ENCODE peak calls at places on chromosomes 2 and 18, in four cellular contexts. Q is GM12878, U is K562, H is GM12891. I is an unnamed sample.

GRCh38 chr2:181628590-181629585 is 28.0 kb downstream of the CERKL start:
- DNase-seq in Q (no peak), U (no peak), H (no peak), I (no peak)

GRCh38 chr2:184879671-184880070 is 281.3 kb downstream of the ZNF804A start:
- DNase-seq in Q (no peak), U (no peak), H (no peak), I (no peak)

GRCh38 chr2:50564781-50565180 is 467.2 kb downstream of the NRXN1 start:
- DNase-seq in Q (no peak), U (no peak), H (no peak), I (no peak)

GRCh38 chr2:106104332-106105062 is 89.6 kb downstream of the UXS1 start:
- DNase-seq in Q (no peak), U (peak), H (peak), I (peak)

GRCh38 chr18:80247403-80247916 is at the start of gene PARD6G:
- DNase-seq in Q (no peak), U (peak), H (peak), I (peak)

GRCh38 chr2:20516646-20517341 is 69.9 kb downstream of the RHOB start:
- DNase-seq in Q (peak), U (no peak), H (peak), I (no peak)

GRCh38 chr18:79422022-79422782 is 26.5 kb downstream of the NFATC1 start:
- DNase-seq in Q (no peak), U (no peak), H (no peak), I (no peak)

GRCh38 chr2:48356701-48357322 is 173.1 kb upstream of the STON1 start:
- DNase-seq in Q (no peak), U (peak), H (no peak), I (peak)

GRCh38 chr18:11826836-11827235 is 24.4 kb upstream of the CHMP1B start:
- DNase-seq in Q (no peak), U (no peak), H (no peak), I (no peak)

GRCh38 chr18:79902640-79903039 is 48.8 kb downstream of the SLC66A2 start:
- DNase-seq in Q (no peak), U (no peak), H (peak), I (no peak)

GRCh38 chr2:206211657-206212255 is 52.1 kb downstream of the EEF1B2 start:
- DNase-seq in Q (no peak), U (no peak), H (no peak), I (no peak)

GRCh38 chr2:150610670-150611279 is 123.3 kb upstream of the RND3 start:
- DNase-seq in Q (no peak), U (no peak), H (no peak), I (peak)

GRCh38 chr18:61951396-61951795 is 58.6 kb upstream of the RNF152 start:
- DNase-seq in Q (no peak), U (no peak), H (no peak), I (no peak)

GRCh38 chr18:61948842-61949438 is 56.1 kb upstream of the RNF152 start:
- DNase-seq in Q (no peak), U (no peak), H (no peak), I (no peak)

GRCh38 chr18:61950371-61950770 is 57.6 kb upstream of the RNF152 start:
- DNase-seq in Q (no peak), U (no peak), H (no peak), I (no peak)

GRCh38 chr18:61948196-61948800 is 55.5 kb upstream of the RNF152 start:
- DNase-seq in Q (no peak), U (no peak), H (no peak), I (no peak)

GRCh38 chr18:61949946-61950345 is 57.1 kb upstream of the RNF152 start:
- DNase-seq in Q (no peak), U (no peak), H (no peak), I (no peak)
- TF ChIP-seq SPI1 in Q (no peak), U (no peak), H (no peak), I (no peak)

GRCh38 chr2:234304945-234305344 is 191.9 kb downstream of the ARL4C start:
- DNase-seq in Q (no peak), U (no peak), H (no peak), I (no peak)
- TF ChIP-seq SPI1 in Q (no peak), U (no peak), H (no peak), I (no peak)

GRCh38 chr2:213868526-213868925 is 542.3 kb upstream of the VWC2L start:
- DNase-seq in Q (no peak), U (no peak), H (no peak), I (no peak)
- TF ChIP-seq SPI1 in Q (no peak), U (no peak), H (no peak), I (no peak)

DNA sequence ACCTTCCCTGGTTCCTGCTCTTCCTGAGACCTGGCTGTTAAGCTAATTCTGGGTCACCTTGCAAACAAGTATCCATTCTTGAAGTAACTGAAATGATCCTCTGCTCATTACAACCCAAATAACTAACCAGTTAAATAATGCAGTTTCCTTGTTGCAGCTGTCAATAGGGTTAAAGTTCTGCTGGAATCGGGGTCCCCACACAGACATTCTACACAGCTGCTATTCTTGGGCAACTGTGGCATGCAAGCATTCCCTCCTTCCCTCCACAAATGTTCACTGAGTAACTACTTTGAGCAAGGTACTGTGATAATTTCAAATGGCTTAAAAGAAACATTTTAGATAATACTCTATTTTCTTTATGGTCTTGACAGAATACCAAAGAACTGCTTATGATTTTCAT is 17.1 kb downstream of the RBKS start:
- DNase-seq in Q (no peak), U (no peak), H (no peak), I (no peak)
- TF ChIP-seq SPI1 in Q (no peak), U (no peak), H (no peak), I (no peak)

GRCh38 chr2:120587326-120587996 is 148.2 kb upstream of the GLI2 start:
- DNase-seq in Q (no peak), U (no peak), H (no peak), I (no peak)
- TF ChIP-seq SPI1 in Q (no peak), U (no peak), H (no peak), I (no peak)

I was measured in HL-60.